ENCODE peak calls at places on chromosome 14, in four cellular contexts. V is ELF-1, U is GM03348, A is T1000. N is an unnamed sample.

GRCh38 chr14:92613008-92613658 is 99.6 kb downstream of the RIN3 start:
- DNase-seq in V (peak), U (peak), A (no peak), N (no peak)

GRCh38 chr14:32413967-32414640 is 85.0 kb downstream of the AKAP6 start:
- DNase-seq in V (no peak), U (no peak), A (no peak), N (no peak)

GRCh38 chr14:68333265-68333664 is 459.6 kb downstream of the ZFP36L1 start:
- DNase-seq in V (no peak), U (no peak), A (no peak), N (no peak)

GRCh38 chr14:29749327-29749726 is 178.3 kb downstream of the PRKD1 start:
- DNase-seq in V (no peak), U (peak), A (no peak), N (no peak)

GRCh38 chr14:63292805-63293204 is 25.9 kb downstream of the GPHB5 start:
- DNase-seq in V (no peak), U (no peak), A (no peak), N (no peak)

GRCh38 chr14:96136361-96136760 is 68.3 kb upstream of the BDKRB2 start:
- DNase-seq in V (no peak), U (peak), A (no peak), N (no peak)

GRCh38 chr14:21894003-21894897 is 220.6 kb upstream of the OR4E1 start:
- DNase-seq in V (peak), U (no peak), A (no peak), N (no peak)

GRCh38 chr14:29927596-29928341 is at the start of gene PRKD1:
- DNase-seq in V (peak), U (peak), A (peak), N (peak)

GRCh38 chr14:20332946-20333782 is at the start of gene CCNB1IP1:
- DNase-seq in V (peak), U (peak), A (peak), N (no peak)

GRCh38 chr14:105665247-105665950 is 139.0 kb downstream of the TMEM121 start:
- DNase-seq in V (no peak), U (no peak), A (no peak), N (no peak)

GRCh38 chr14:21068521-21069387 is 1.4 kb upstream of the ARHGEF40 start:
- DNase-seq in V (peak), U (peak), A (no peak), N (peak)

GRCh38 chr14:44795725-44796124 is 166.0 kb downstream of the KLHL28 start:
- DNase-seq in V (no peak), U (no peak), A (no peak), N (no peak)

GRCh38 chr14:104082807-104083206 is 2.7 kb upstream of the ASPG start:
- DNase-seq in V (no peak), U (no peak), A (no peak), N (peak)

N was measured in posterior vena cava.